ENCODE peak calls at places on chromosomes 12 and 14, in six cellular contexts. E, P, L, J, F and X are unnamed samples. For H3K4me1, the result is how much of the 10 kb centered on the place peaks cover.

GRCh38 chr12:130880411-130880885 is 8.6 kb downstream of the RAN start:
- DNase-seq in J (no peak), P (no peak), E (no peak), L (no peak), F (no peak), X (no peak)

GRCh38 chr14:96053600-96054381 is 14.6 kb downstream of the C14orf132 start:
- DNase-seq in P (peak), J (no peak), L (peak), E (no peak), F (peak), X (peak)

GRCh38 chr12:48286665-48287064 is 64.1 kb downstream of the ZNF641 start:
- DNase-seq in F (peak), L (peak), J (peak), E (no peak), P (peak), X (peak)

GRCh38 chr12:65603428-65604351 is 220.6 kb upstream of the HMGA2 start:
- DNase-seq in L (peak), E (peak), J (peak), P (peak), F (peak), X (peak)

GRCh38 chr12:61993734-61994345 is 266.4 kb upstream of the USP15 start:
- DNase-seq in J (peak), P (peak), E (no peak), L (peak), F (no peak), X (peak)

GRCh38 chr14:74425525-74426201 is 347 bp downstream of the SYNDIG1L start:
- DNase-seq in P (no peak), J (peak), L (peak), E (peak), F (no peak), X (peak)

GRCh38 chr14:103385994-103386491 is 828 bp downstream of the MARK3 start:
- DNase-seq in J (peak), F (peak), L (peak), E (no peak), P (no peak), X (peak)

GRCh38 chr12:50166776-50167025 is 468 bp downstream of the CERS5 start:
- DNase-seq in J (no peak), E (peak), L (no peak), F (no peak), P (no peak), X (no peak)

DNA sequence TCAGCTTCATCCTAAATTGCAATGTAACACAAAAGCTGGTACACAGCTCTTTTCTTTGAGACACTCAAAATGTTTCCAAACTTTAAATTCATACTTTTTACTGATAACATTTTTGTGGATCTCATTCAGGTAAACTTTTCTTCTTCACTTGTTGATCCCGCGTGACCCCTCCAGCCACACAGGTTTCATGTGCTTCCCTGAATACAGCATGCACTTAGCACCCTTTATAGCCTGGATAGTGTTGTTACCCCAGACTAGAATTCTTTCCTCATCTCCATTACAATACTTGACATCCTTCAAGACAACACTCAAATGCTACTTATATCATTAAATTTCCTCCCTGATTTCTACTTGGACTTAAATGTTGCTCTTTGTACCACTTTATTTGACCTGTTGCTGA is 373.4 kb downstream of the RAD51B start:
- DNase-seq in F (no peak), P (no peak), L (no peak), E (no peak), J (no peak), X (no peak)
- H3K27ac ChIP-seq in F (no peak), P (peak), L (no peak), E (no peak), J (no peak), X (no peak)

GRCh38 chr12:103887738-103888137 is 42.5 kb upstream of the HSP90B1 start:
- DNase-seq in F (no peak), J (no peak), L (no peak), P (no peak), E (no peak), X (no peak)
- TF ChIP-seq CTCF in F (no peak), J (no peak), L (no peak), P (no peak), E (no peak), X (no peak)

GRCh38 chr12:75977590-75977951 is 54.0 kb downstream of the PHLDA1 start:
- DNase-seq in E (no peak), P (no peak), F (no peak), J (no peak), L (no peak), X (no peak)

GRCh38 chr12:75974323-75975273 is 57.0 kb downstream of the PHLDA1 start:
- DNase-seq in P (no peak), L (no peak), F (no peak), J (peak), E (no peak), X (no peak)

GRCh38 chr12:75975692-75976091 is 55.9 kb downstream of the PHLDA1 start:
- DNase-seq in J (no peak), E (no peak), F (no peak), L (no peak), P (no peak), X (no peak)

GRCh38 chr12:75976913-75977312 is 54.7 kb downstream of the PHLDA1 start:
- DNase-seq in L (no peak), P (no peak), E (no peak), F (no peak), J (no peak), X (no peak)

DNA sequence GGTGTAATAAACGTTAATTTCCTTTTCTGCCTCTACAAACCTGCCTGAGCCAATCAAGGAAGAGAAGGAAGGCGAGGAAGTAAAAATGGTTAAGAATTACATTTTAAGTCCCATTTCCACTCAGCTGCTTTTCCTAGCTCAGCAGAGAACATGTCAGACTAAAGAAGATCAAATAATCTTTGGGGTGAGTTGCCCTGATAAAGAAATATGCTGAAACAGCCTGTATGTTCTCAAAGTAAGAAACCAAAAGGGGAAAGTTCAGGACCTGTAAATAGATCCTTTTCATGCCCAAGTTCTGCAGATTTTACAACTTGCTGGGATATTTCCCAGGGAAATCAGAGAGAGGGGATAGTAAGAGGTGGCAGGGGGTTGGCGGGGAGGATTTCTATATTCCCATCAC is 55.5 kb downstream of the PHLDA1 start:
- DNase-seq in F (no peak), E (no peak), L (no peak), P (no peak), J (no peak), X (no peak)
- H3K4me1 ChIP-seq in F (under half), E (under half), L (under half), P (half or more), J (under half), X (under half)

GRCh38 chr12:117121456-117121855 is 22.2 kb upstream of the TESC start:
- DNase-seq in E (no peak), P (no peak), J (no peak), L (no peak), F (no peak), X (no peak)
- H3K27ac ChIP-seq in E (peak), P (peak), J (no peak), L (no peak), F (no peak), X (no peak)

GRCh38 chr14:54891471-54892245 is 11.0 kb downstream of the GCH1 start:
- DNase-seq in E (no peak), L (no peak), P (no peak), F (no peak), J (no peak), X (no peak)

GRCh38 chr14:54890794-54891193 is 11.8 kb downstream of the GCH1 start:
- DNase-seq in P (no peak), E (no peak), F (no peak), J (no peak), L (no peak), X (no peak)

GRCh38 chr14:54894995-54895394 is 7.6 kb downstream of the GCH1 start:
- DNase-seq in J (no peak), P (no peak), L (peak), E (no peak), F (no peak), X (no peak)

GRCh38 chr14:54893151-54893760 is 9.4 kb downstream of the GCH1 start:
- DNase-seq in L (peak), P (peak), J (peak), F (peak), E (no peak), X (peak)

GRCh38 chr14:54889919-54890318 is 12.7 kb downstream of the GCH1 start:
- DNase-seq in F (no peak), J (no peak), E (no peak), P (no peak), L (peak), X (no peak)
- TF ChIP-seq CTCF in F (no peak), J (no peak), E (no peak), P (no peak), L (no peak), X (no peak)

GRCh38 chr14:105528859-105529505 is 2.6 kb downstream of the TMEM121 start:
- DNase-seq in L (no peak), E (no peak), P (no peak), F (no peak), J (no peak), X (no peak)

GRCh38 chr14:105530446-105531087 is 4.2 kb downstream of the TMEM121 start:
- DNase-seq in P (no peak), J (no peak), F (no peak), E (no peak), L (no peak), X (no peak)

GRCh38 chr14:105531088-105531957 is 4.9 kb downstream of the TMEM121 start:
- DNase-seq in E (no peak), F (no peak), P (no peak), J (no peak), L (no peak), X (no peak)

GRCh38 chr14:105528197-105528858 is 1.9 kb downstream of the TMEM121 start:
- DNase-seq in J (peak), L (peak), E (peak), P (peak), F (peak), X (peak)

DNA sequence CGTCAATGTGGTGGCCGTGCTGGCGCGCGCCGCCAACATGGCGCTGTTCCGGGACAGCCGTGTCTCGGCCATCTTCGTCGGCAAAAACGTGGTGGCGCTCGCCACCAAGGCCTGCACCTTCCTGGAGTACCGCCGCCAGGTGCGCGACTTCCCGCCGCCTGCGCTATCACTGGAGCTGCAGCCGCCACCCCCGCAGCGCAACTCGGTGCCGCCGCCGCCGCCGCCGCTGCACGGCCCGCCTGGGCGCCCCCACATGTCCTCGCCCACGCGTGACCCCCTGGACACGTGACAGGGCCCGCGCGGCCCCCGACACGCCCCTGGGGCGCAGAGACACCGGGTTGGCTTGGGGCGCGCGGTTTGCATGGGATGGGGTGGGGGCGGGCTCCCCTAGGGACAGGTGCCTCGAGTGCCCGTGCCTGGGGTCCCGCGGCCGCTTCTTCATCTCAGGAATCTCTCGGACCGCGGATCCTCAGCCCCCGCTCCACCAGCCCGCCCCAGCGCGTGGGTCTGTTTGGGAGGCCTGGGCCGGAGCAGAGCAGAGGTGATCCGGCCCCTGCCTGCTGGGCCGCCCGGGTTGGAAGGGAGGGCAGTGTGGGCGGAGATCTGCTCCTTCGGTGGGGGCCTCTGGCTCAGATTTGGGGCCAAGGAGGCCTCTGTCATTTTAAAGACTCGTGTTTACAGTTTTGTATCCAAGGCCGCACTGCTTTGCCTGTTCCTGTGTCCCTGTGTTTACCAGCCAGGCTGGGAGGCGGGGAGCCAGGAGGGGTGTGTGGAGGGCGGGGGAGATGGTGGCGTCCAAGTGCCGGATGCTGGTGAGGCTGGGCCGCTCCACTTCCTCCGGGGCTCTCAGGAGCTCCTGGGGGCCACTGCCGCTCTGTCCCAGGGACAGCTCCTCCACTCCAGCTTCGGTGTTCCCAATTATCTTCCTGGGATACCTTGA is 3.4 kb downstream of the TMEM121 start:
- DNase-seq in F (no peak), E (no peak), J (no peak), L (no peak), P (no peak), X (no peak)
- H3K4me1 ChIP-seq in F (under half), E (under half), J (under half), L (under half), P (under half), X (under half)

DNA sequence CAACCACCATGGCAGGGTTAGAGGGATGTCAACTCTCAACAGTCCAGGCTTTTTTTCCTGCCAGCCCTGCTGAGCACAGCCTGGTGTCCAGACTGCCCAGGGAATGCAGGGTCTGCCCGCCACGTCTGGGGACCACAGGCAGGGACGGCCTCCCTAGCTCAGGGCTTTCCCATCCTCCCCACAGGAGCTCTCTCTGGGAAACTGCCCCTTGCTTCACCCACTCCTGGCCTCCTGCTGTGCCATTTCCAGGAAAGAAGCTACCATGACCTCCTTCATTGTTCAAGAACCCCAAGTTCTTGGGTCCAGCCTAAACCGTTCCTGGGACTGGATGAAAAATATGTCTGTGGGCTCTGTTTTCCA is 4.8 kb downstream of the SCNN1A start:
- DNase-seq in E (no peak), P (no peak), L (no peak), F (no peak), J (no peak), X (no peak)
- H3K27ac ChIP-seq in E (no peak), P (peak), L (peak), F (peak), J (peak), X (no peak)

DNA sequence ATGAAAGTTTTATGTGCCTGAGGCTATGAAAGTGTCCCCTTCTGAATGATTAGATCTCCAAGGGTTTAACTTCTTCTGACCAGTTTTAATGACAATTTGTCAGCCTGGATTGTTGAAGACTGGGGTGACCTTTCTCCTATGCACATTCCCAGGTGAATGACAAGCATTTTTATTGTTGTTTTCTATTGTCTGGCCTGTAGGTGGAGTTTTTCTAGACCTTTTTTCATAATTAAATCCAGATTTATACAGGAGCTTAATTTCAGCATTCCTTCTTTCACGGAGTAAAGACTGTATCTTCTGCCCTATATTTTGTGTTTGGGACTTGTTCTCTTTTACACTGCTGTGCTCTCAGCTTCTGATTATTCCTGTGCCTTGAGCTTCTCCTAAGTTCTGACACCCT is 125.0 kb upstream of the FAR2 start:
- DNase-seq in J (no peak), P (no peak), E (no peak), F (no peak), L (peak), X (no peak)
- TF ChIP-seq CTCF in J (peak), P (no peak), E (no peak), F (no peak), L (peak), X (peak)

GRCh38 chr14:33642641-33643342 is 308.1 kb downstream of the EGLN3 start:
- DNase-seq in L (no peak), E (no peak), F (no peak), J (peak), P (no peak), X (no peak)

GRCh38 chr14:33643782-33644181 is 307.1 kb downstream of the EGLN3 start:
- DNase-seq in E (no peak), J (no peak), L (no peak), F (no peak), P (no peak), X (no peak)

GRCh38 chr14:33642080-33642479 is 308.8 kb downstream of the EGLN3 start:
- DNase-seq in F (no peak), L (no peak), J (peak), E (no peak), P (no peak), X (no peak)

GRCh38 chr14:33647385-33647786 is 303.5 kb downstream of the EGLN3 start:
- DNase-seq in L (peak), P (peak), E (no peak), J (no peak), F (no peak), X (no peak)

DNA sequence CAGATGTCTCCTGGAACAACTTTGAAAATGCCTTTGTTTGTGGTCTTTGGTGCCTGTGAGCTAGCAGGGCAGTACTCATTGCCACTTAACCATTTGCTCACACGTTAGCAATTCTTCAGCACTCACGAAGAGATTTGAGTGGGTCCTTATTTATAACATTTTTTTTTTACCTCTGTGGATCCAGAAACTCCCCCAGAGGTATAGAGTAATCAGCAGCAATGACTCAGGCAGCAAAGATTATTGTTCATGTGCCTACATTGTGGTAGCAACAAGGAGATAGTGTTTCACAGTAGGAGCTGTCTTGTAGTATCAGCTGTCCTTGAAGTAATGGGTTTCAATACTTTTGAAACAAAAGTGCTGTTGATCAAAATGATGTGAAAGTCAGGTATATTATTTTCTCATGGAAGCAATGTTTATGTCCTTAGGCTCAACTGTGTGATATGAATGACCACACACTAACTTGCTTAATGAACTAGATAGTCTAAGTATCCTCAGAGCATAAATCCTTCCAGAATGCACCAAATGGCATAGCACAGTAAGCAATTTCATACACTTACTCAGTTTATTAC is 304.1 kb downstream of the EGLN3 start:
- DNase-seq in F (no peak), L (peak), P (no peak), E (no peak), J (no peak), X (no peak)
- H3K4me1 ChIP-seq in F (under half), L (under half), P (under half), E (under half), J (under half), X (under half)

DNA sequence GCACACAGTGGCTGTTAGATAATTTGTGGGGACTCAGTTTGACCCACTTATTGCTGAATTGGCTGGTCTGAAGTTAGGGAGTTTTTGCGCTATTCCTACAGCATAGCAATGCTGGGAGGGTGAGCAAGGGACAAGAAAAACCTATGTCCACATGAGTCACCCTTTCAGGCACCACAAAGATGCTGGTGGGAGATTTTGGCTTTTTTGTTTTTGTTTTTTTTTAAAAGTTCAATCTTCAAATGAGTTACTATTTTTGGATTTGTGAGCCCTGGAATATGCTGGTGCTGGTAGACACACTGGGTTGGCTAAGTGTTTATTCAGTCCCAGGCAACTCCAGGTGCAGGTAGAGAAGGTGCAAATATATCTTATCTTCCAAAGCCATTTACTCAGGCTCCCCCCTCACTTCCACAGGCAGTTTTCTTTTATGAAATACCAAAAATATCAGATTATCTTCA is 143.4 kb downstream of the BTG1 start:
- DNase-seq in E (no peak), J (no peak), F (no peak), L (no peak), P (no peak), X (no peak)
- H3K27ac ChIP-seq in E (peak), J (no peak), F (no peak), L (no peak), P (no peak), X (peak)